ENCODE peak calls at places on chromosomes 5 and 9, in four cellular contexts. E is ovary, R is neural crest cell, W is A549. U is an unnamed sample.

GRCh38 chr5:14671414-14671813 is 6.9 kb downstream of the OTULIN start:
- DNase-seq in E (no peak), R (no peak), W (no peak), U (no peak)

GRCh38 chr9:74770508-74771261 is 117.0 kb downstream of the TRPM6 start:
- DNase-seq in E (no peak), R (peak), W (peak), U (peak)

GRCh38 chr9:110714314-110714713 is 45.7 kb downstream of the MUSK start:
- DNase-seq in E (no peak), R (no peak), W (no peak), U (no peak)

GRCh38 chr5:36170869-36171424 is 19.0 kb downstream of the SKP2 start:
- DNase-seq in E (no peak), R (no peak), W (no peak), U (no peak)

GRCh38 chr9:7756088-7756487 is 43.5 kb downstream of the DMAC1 start:
- DNase-seq in E (no peak), R (no peak), W (no peak), U (no peak)

GRCh38 chr9:108675708-108676107 is 180.1 kb downstream of the ACTL7B start:
- DNase-seq in E (no peak), R (no peak), W (no peak), U (no peak)

GRCh38 chr5:116806879-116807278 is 232.3 kb upstream of the SEMA6A start:
- DNase-seq in E (no peak), R (no peak), W (no peak), U (no peak)

GRCh38 chr5:154966081-154966841 is 25.4 kb downstream of the MRPL22 start:
- DNase-seq in E (no peak), R (no peak), W (no peak), U (no peak)

GRCh38 chr9:79220666-79221065 is 351.1 kb upstream of the TLE4 start:
- DNase-seq in E (no peak), R (no peak), W (no peak), U (no peak)

GRCh38 chr5:124748687-124749594 is 2.5 kb upstream of the ZNF608 start:
- DNase-seq in E (peak), R (peak), W (peak), U (peak)

GRCh38 chr5:157328277-157328912 is 62.5 kb downstream of the CYFIP2 start:
- DNase-seq in E (peak), R (peak), W (peak), U (peak)

GRCh38 chr9:19473605-19474004 is 64.8 kb downstream of the ACER2 start:
- DNase-seq in E (no peak), R (no peak), W (no peak), U (no peak)

GRCh38 chr9:112881366-112881765 is 9.3 kb downstream of the SLC46A2 start:
- DNase-seq in E (no peak), R (no peak), W (no peak), U (no peak)

GRCh38 chr5:119271758-119272730 is 83.8 kb upstream of the TNFAIP8 start:
- DNase-seq in E (no peak), R (no peak), W (no peak), U (no peak)

GRCh38 chr9:129208191-129209091 is 30.4 kb upstream of the IER5L start:
- DNase-seq in E (no peak), R (no peak), W (no peak), U (no peak)

GRCh38 chr9:131621551-131622321 is 76.4 kb downstream of the PRRT1B start:
- DNase-seq in E (no peak), R (no peak), W (no peak), U (no peak)

GRCh38 chr9:92600075-92600741 is 64.4 kb upstream of the ECM2 start:
- DNase-seq in E (no peak), R (no peak), W (no peak), U (no peak)
- TF ChIP-seq CTCF in E (no peak), R (no peak), W (no peak), U (no peak)

GRCh38 chr5:175596818-175597217 is 61.1 kb upstream of the HRH2 start:
- DNase-seq in E (no peak), R (no peak), W (no peak), U (no peak)

GRCh38 chr5:175602171-175602570 is 55.7 kb upstream of the HRH2 start:
- DNase-seq in E (no peak), R (no peak), W (no peak), U (no peak)

GRCh38 chr5:175598774-175599173 is 59.1 kb upstream of the HRH2 start:
- DNase-seq in E (no peak), R (no peak), W (no peak), U (no peak)

GRCh38 chr5:175597718-175598117 is 60.2 kb upstream of the HRH2 start:
- DNase-seq in E (no peak), R (no peak), W (no peak), U (no peak)

GRCh38 chr5:175599210-175599609 is 58.7 kb upstream of the HRH2 start:
- DNase-seq in E (no peak), R (no peak), W (no peak), U (no peak)
- TF ChIP-seq CTCF in E (no peak), R (no peak), W (no peak), U (no peak)

DNA sequence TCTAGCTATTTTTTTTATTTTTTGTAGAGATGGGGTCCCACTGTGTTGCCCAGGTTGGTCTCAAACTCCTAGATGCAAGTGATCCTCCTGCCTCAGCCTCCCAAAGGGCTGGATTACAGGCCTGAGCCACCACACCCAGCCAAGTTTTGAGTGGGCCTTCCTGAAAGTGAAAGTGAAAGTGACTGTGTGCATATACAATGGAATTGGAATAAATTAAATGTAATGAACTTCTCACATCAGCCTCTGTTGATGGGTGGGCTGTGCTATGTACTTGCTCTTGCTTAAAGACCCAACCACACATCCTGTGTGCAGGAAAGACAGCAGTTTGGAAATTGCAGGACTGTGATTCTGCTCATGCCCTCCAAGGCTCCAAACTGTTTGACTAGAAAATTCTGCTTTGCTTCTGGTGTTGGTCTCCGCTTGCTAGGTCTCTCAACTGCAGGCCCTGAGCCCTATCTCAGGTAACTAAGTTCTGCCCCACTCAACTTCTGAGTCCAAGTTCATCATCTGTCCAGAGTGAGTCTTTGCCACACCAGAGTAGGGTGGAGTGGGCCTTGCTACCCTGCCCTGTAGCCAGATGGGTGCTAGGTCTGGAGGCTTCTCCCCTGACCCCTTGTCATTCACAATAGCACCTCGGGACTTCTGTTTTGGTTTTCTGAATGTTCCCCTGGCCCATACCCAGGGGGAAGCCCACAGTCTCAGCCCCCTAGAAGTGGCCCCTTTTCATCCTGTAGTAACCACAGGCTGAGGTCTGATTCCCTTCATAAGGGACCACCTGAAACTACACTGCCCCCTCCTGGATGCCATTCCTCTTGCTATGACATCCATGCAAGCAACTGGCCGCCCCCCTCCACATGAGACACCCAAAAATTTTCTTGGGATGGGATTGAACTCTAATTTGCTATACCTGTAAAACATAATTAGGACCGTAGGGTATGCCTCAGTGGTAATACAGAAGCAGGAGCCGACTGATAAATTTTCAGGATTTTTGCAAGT is 36.5 kb upstream of the RAD23B start:
- DNase-seq in E (no peak), R (no peak), W (no peak), U (no peak)
- TF ChIP-seq CTCF in E (no peak), R (no peak), W (peak), U (peak)

DNA sequence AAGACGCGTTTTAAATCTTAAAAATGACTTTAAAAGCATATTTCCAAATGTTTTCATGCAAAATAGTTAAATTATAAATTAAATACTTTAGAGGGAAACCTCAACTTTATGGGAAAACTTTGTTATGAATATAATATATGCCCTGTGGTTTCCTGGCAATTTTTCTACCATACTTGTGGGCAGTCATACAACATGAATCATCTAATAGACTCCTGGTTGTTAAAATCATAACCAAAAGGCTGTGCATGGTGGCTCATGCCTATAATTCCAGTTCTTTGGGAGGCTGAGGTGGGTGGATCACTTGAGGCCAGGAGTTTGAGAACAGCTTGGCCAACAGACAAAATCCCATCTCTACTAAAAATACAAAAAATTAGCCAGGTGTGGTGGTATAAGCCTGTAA is 18.2 kb downstream of the ATP10B start:
- DNase-seq in E (no peak), R (no peak), W (no peak), U (no peak)
- TF ChIP-seq CTCF in E (no peak), R (no peak), W (no peak), U (no peak)

GRCh38 chr5:19314840-19315239 is 673.2 kb downstream of the CDH18 start:
- DNase-seq in E (peak), R (no peak), W (peak), U (no peak)
- TF ChIP-seq CTCF in E (no peak), R (no peak), W (no peak), U (peak)

GRCh38 chr9:126481862-126482261 is 131.9 kb upstream of the LMX1B start:
- DNase-seq in E (no peak), R (no peak), W (no peak), U (no peak)

GRCh38 chr9:126479515-126479914 is 134.2 kb upstream of the LMX1B start:
- DNase-seq in E (no peak), R (no peak), W (no peak), U (no peak)

GRCh38 chr9:126480810-126481209 is 132.9 kb upstream of the LMX1B start:
- DNase-seq in E (no peak), R (no peak), W (no peak), U (no peak)

GRCh38 chr9:126483468-126484056 is 130.2 kb upstream of the LMX1B start:
- DNase-seq in E (no peak), R (no peak), W (no peak), U (no peak)

GRCh38 chr9:126482361-126483044 is 131.2 kb upstream of the LMX1B start:
- DNase-seq in E (peak), R (peak), W (no peak), U (no peak)
- TF ChIP-seq CTCF in E (no peak), R (no peak), W (no peak), U (no peak)

DNA sequence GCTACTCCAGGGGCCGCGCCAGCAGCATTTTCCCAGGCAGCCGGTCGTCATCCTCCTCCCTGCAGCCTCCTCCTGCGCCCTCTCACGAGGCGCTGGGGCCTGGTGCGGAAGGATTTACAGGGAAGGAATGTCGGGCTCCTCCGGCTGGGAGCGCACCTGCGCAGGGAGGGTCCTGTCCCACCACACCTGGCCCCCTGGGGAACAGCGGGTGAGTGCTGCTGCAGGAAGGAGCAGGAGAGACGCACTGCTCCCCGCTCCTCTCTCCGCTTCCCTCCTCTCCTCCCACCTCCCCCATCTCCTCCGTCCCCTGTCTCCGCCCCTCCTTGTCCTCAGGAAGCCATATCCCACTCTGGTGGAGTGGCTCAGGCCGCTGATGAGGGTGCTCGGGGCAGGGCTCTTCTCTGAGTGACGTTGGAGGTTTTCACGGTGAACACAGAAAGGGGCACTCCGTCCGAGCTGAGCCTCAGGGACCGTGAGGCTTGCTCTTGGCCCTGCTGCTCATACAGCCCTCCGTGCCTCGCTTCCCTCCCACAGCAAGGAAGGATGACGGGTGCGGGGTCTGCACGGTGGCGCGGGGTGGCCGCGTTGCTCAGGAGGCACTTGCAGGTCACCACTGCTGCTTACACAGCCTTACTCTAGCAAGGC is 31.3 kb downstream of the IRX4 start:
- DNase-seq in E (no peak), R (no peak), W (no peak), U (no peak)
- TF ChIP-seq CTCF in E (no peak), R (no peak), W (no peak), U (no peak)